ENCODE peak calls at places on chromosomes 16 and 17, in five cellular contexts. V, E, I, R and Y are unnamed samples.

GRCh38 chr16:1846416-1846815 is 19.4 kb downstream of the FAHD1 start:
- DNase-seq in E (no peak), I (no peak), V (no peak), R (no peak), Y (no peak)

GRCh38 chr16:87060026-87060986 is 256.9 kb downstream of the C16orf95 start:
- DNase-seq in V (no peak), E (peak), R (no peak), I (no peak), Y (no peak)

GRCh38 chr17:69834494-69834893 is 240.5 kb upstream of the KCNJ16 start:
- DNase-seq in R (no peak), I (no peak), E (no peak), V (no peak), Y (no peak)

GRCh38 chr16:17397499-17397891 is 73.3 kb downstream of the XYLT1 start:
- DNase-seq in V (peak), R (no peak), E (peak), I (no peak), Y (no peak)

GRCh38 chr17:80604007-80604728 is 59.5 kb downstream of the RPTOR start:
- DNase-seq in I (no peak), E (no peak), R (no peak), V (no peak), Y (no peak)

GRCh38 chr16:83433201-83433600 is 374.6 kb upstream of the HSBP1 start:
- DNase-seq in V (no peak), E (peak), R (no peak), I (no peak), Y (no peak)

GRCh38 chr16:82655720-82656500 is 29.1 kb downstream of the CDH13 start:
- DNase-seq in I (no peak), V (no peak), E (no peak), R (no peak), Y (peak)

GRCh38 chr17:7260601-7261376 is 1.5 kb downstream of the CLDN7 start:
- DNase-seq in V (peak), R (no peak), I (no peak), E (no peak), Y (no peak)

GRCh38 chr16:67697407-67697806 is 21.7 kb downstream of the GFOD2 start:
- DNase-seq in R (no peak), E (no peak), V (no peak), I (no peak), Y (no peak)

GRCh38 chr17:19714542-19715411 is 1.6 kb downstream of the SLC47A2 start:
- DNase-seq in E (no peak), R (no peak), V (peak), I (no peak), Y (no peak)

GRCh38 chr17:39270923-39271322 is 45.2 kb upstream of the STAC2 start:
- DNase-seq in E (peak), I (peak), R (no peak), V (no peak), Y (peak)

GRCh38 chr16:66668777-66669444 is 27.6 kb downstream of the CMTM4 start:
- DNase-seq in R (no peak), I (no peak), E (peak), V (no peak), Y (no peak)

GRCh38 chr16:53257001-53257400 is 177.3 kb upstream of the RBL2 start:
- DNase-seq in R (no peak), E (peak), I (no peak), V (no peak), Y (no peak)

GRCh38 chr16:20740901-20741491 is 622 bp downstream of the THUMPD1 start:
- DNase-seq in V (peak), R (peak), I (peak), E (peak), Y (peak)

GRCh38 chr17:45143767-45144198 is 4.5 kb upstream of the HEXIM1 start:
- DNase-seq in V (peak), R (peak), E (peak), I (peak), Y (no peak)

GRCh38 chr16:55250641-55251550 is 73.1 kb upstream of the IRX6 start:
- DNase-seq in E (no peak), R (no peak), V (no peak), I (no peak), Y (no peak)

GRCh38 chr16:23479138-23479537 is 26.1 kb upstream of the COG7 start:
- DNase-seq in V (no peak), E (no peak), R (no peak), I (no peak), Y (no peak)

GRCh38 chr17:14471052-14471451 is 170.2 kb downstream of the HS3ST3B1 start:
- DNase-seq in R (no peak), I (no peak), V (no peak), E (peak), Y (no peak)

GRCh38 chr16:54533856-54534490 is 247.4 kb upstream of the IRX3 start:
- DNase-seq in I (no peak), E (no peak), V (no peak), R (no peak), Y (no peak)

GRCh38 chr16:56262148-56262878 is 71.0 kb downstream of the GNAO1 start:
- DNase-seq in R (no peak), E (no peak), I (no peak), V (no peak), Y (peak)

GRCh38 chr17:36481829-36482228 is 4.7 kb upstream of the ZNHIT3 start:
- DNase-seq in I (no peak), E (no peak), V (no peak), R (no peak), Y (no peak)

GRCh38 chr17:16214190-16215001 is 938 bp downstream of the NCOR1 start:
- DNase-seq in V (no peak), I (no peak), E (peak), R (no peak), Y (no peak)

GRCh38 chr17:30831257-30831656 is 509 bp upstream of the ATAD5 start:
- DNase-seq in I (no peak), V (no peak), E (peak), R (no peak), Y (no peak)

GRCh38 chr17:2893422-2893914 is 97.2 kb downstream of the RAP1GAP2 start:
- DNase-seq in I (no peak), V (peak), R (no peak), E (peak), Y (no peak)

GRCh38 chr17:28861393-28862203 is 6.8 kb downstream of the ERAL1 start:
- DNase-seq in R (no peak), E (no peak), V (peak), I (no peak), Y (no peak)

GRCh38 chr17:75845058-75845711 is 981 bp upstream of the UNC13D start:
- DNase-seq in I (peak), V (peak), E (peak), R (peak), Y (peak)

GRCh38 chr17:76018340-76018680 is 8.8 kb downstream of the EVPL start:
- DNase-seq in E (no peak), R (no peak), V (no peak), I (no peak), Y (no peak)

GRCh38 chr17:44307387-44308186 is 814 bp upstream of the RUNDC3A start:
- DNase-seq in E (peak), R (no peak), V (no peak), I (peak), Y (no peak)

GRCh38 chr16:26606381-26607150 is 460.2 kb upstream of the C16orf82 start:
- DNase-seq in I (no peak), V (no peak), R (no peak), E (no peak), Y (no peak)

GRCh38 chr16:85991856-85992255 is 92.9 kb downstream of the IRF8 start:
- DNase-seq in E (no peak), R (no peak), I (no peak), V (no peak), Y (no peak)

GRCh38 chr16:29806096-29806579 is at the start of gene MAZ:
- DNase-seq in V (no peak), I (no peak), R (no peak), E (no peak), Y (no peak)

GRCh38 chr17:1762233-1762905 is 509 bp downstream of the SERPINF1 start:
- DNase-seq in E (peak), V (no peak), I (peak), R (no peak), Y (no peak)
- H3K4me3 ChIP-seq in E (peak), V (no peak), I (peak), R (peak), Y (no peak)

DNA sequence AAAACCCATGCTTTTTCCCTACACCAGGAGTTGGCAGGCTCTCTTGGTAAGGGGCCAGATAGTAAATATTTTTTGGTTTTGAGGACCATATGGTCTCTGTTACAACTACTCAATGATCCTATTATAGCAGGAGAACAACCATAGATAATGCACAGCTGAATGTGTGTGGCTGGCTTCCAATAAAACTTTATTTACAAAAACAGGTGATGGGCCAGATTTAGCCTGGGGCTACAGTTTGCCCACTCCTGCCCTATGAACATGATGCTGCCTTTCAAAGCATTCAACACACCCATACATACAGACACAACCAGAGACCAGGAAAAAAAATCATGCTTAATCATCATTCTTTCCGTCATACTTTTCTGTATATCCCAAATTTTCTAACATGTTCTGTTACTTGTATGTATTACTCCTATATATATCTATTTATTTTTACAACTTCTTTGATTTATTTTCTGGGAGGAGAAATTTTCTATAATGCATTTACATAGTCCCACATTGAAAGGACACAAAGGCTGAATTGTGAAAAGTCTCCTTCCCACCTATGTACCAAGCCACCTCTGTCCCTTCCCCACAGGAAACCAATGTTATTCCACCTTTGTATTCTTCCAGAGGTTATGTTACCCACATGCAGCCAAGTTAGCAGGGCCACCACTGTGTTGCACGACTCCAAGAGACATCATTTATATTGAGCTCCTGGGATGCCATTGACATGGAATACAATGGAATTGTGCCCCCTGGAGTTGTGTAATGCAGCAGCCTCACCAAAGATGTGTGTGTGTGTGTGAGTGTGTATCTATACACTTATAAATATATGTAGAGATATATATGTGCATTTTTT is 21.9 kb upstream of the MSI2 start:
- DNase-seq in V (no peak), R (no peak), I (no peak), E (no peak), Y (no peak)
- H3K4me3 ChIP-seq in V (no peak), R (no peak), I (no peak), E (no peak), Y (no peak)

GRCh38 chr16:22386976-22387375 is 12.6 kb upstream of the CDR2 start:
- DNase-seq in R (no peak), V (no peak), I (no peak), E (peak), Y (no peak)

GRCh38 chr16:22380529-22380928 is 6.1 kb upstream of the CDR2 start:
- DNase-seq in V (no peak), E (no peak), R (no peak), I (no peak), Y (no peak)

GRCh38 chr16:22379656-22380055 is 5.2 kb upstream of the CDR2 start:
- DNase-seq in R (no peak), V (no peak), E (no peak), I (no peak), Y (no peak)

GRCh38 chr16:22381392-22381791 is 7.0 kb upstream of the CDR2 start:
- DNase-seq in V (no peak), E (no peak), R (no peak), I (no peak), Y (no peak)

GRCh38 chr16:22383827-22384226 is 9.4 kb upstream of the CDR2 start:
- DNase-seq in I (no peak), E (no peak), V (no peak), R (no peak), Y (no peak)
- H3K4me3 ChIP-seq in I (no peak), E (no peak), V (no peak), R (no peak), Y (no peak)

GRCh38 chr17:1766382-1767135 is 4.7 kb downstream of the SERPINF1 start:
- DNase-seq in R (no peak), E (no peak), I (peak), V (no peak), Y (no peak)

GRCh38 chr17:1764274-1764673 is 2.4 kb downstream of the SERPINF1 start:
- DNase-seq in V (peak), R (no peak), E (peak), I (peak), Y (peak)

GRCh38 chr17:1765576-1765975 is 3.7 kb downstream of the SERPINF1 start:
- DNase-seq in R (no peak), V (no peak), I (no peak), E (no peak), Y (no peak)

GRCh38 chr17:1759529-1759928 is 2.3 kb upstream of the SERPINF1 start:
- DNase-seq in I (no peak), E (no peak), R (no peak), V (no peak), Y (no peak)

DNA sequence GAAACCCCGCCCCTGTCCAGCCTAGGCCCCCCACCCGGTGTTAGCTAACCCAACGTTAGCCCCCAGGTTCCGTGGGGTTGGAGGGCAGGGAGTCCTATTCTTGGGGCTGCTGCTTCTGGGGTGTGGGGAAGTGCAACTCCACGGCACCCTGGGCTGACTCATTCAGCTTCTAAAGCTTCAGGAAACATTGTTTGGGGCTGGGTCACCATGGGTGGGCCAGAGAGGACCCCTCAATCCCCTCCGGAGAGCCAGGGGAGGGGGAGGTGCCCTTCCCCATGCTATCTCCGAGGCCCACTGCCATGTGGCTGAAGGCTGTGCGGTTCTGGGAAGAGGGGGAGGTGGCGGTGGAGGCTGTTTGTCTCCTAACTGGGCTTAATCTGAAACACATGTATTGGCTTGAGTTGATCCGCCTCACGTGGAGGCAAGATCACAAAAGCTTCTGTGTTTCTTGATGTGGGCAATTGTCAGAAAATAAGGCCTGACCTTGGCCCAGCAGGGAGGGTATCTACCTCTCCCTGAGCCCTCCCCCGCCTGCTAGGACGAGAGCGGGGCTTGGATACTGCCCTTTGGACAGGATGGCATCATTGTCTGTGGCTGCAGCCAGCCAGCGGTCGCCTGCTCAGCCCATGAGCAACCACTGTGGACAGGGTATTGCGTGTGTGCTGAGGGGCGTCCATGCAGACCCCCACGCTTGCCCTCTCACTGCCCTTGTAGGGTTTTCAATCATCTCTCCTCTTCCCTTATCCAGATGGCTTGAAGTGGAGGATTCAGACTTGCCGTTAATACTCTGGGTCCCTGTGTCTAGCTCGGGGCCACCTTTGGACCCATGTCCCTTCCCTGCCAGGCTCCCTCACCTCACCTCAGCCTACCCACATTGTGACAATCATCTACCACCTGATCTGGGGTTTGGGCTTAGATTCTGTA is 1.3 kb downstream of the SERPINF1 start:
- DNase-seq in R (no peak), V (no peak), I (peak), E (peak), Y (no peak)
- H3K4me3 ChIP-seq in R (peak), V (no peak), I (peak), E (peak), Y (no peak)

DNA sequence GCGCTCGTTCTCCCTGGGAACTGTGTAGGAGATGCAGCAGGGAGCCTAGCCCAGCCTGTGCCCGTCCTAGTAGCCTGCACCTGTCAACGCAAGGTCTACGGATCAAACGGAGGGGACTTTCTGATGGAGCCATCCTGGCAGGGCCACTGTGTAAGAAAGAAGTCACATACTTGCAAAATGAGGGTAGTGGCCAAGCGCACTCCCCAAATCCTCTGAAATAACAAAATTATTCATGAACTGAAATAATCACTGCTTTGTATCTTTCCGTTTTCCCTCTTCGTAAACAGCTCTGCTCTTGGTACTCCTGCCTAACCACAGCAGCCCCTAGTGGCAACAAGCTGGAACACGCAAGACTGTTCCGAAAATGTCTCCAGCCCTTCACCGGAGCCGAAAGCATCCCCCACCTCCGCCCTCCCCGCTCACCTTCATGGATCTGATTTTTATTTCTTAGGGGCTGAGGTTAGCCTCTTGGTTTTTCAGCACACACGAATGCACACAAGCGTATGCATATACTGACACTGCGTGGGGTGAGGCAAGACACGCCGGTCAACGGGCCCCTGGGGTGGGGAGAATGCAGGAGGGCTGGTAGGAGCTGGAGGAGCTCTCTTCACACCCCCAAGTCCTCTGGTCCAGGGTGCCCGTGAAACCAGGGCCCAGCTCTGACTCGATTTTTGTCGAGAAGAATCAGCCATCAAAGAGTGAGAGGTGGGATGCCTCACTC is 100.8 kb downstream of the ABCC12 start:
- DNase-seq in I (peak), R (no peak), E (peak), V (peak), Y (peak)
- H3K4me3 ChIP-seq in I (no peak), R (peak), E (no peak), V (no peak), Y (no peak)

DNA sequence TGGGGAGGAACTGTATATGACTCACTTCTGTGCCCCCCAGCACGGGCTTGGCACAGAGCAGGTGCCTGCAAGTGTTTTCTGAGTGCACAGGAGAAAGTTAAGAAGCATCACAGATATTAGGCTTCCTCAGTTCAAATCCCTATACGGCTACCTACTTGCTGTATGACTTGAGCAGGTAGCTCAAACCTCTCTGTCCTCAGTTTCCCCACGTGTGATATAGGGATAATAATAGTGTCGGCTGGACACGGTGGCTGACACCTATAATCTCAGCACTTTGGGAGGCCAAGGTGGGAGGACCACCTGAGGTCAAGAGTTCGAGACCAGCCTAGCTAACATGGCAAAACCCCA is 95.7 kb downstream of the C16orf78 start:
- DNase-seq in R (no peak), I (no peak), V (peak), E (no peak), Y (no peak)
- H3K4me3 ChIP-seq in R (no peak), I (no peak), V (no peak), E (no peak), Y (no peak)